ENCODE peak calls at places on chromosome 14, in ten cellular contexts. One of them, this sample, is unnamed.

GRCh38 chr14:28751467-28752058 is 15.0 kb upstream of the FOXG1 start:
- DNase-seq in spleen: no peak
- DNase-seq in IMR-90: peak
- DNase-seq in ovary: no peak
- DNase-seq in uterus: no peak
- DNase-seq in heart left ventricle: no peak
- DNase-seq in K562: peak
- DNase-seq in HepG2: peak
- DNase-seq in sigmoid colon: no peak
- DNase-seq in right lobe of liver: no peak
- DNase-seq in this sample: no peak

GRCh38 chr14:67411820-67412421 is at the start of gene PLEK2:
- DNase-seq in uterus: no peak
- DNase-seq in heart left ventricle: peak
- DNase-seq in ovary: no peak
- DNase-seq in right lobe of liver: peak
- DNase-seq in spleen: peak
- DNase-seq in HepG2: no peak
- DNase-seq in IMR-90: no peak
- DNase-seq in K562: no peak
- DNase-seq in sigmoid colon: peak
- DNase-seq in this sample: peak

GRCh38 chr14:71321556-71322315 is 414.5 kb downstream of the PCNX1 start:
- DNase-seq in uterus: peak
- DNase-seq in K562: no peak
- DNase-seq in ovary: no peak
- DNase-seq in sigmoid colon: no peak
- DNase-seq in right lobe of liver: no peak
- DNase-seq in heart left ventricle: no peak
- DNase-seq in spleen: no peak
- DNase-seq in HepG2: peak
- DNase-seq in IMR-90: peak
- DNase-seq in this sample: no peak

GRCh38 chr14:41873379-41874034 is 266.8 kb downstream of the LRFN5 start:
- DNase-seq in IMR-90: peak
- DNase-seq in heart left ventricle: no peak
- DNase-seq in K562: no peak
- DNase-seq in HepG2: no peak
- DNase-seq in uterus: no peak
- DNase-seq in sigmoid colon: no peak
- DNase-seq in ovary: no peak
- DNase-seq in right lobe of liver: no peak
- DNase-seq in spleen: no peak
- DNase-seq in this sample: no peak

GRCh38 chr14:23177181-23177580 is 6.3 kb downstream of the SLC7A8 start:
- DNase-seq in uterus: no peak
- DNase-seq in spleen: no peak
- DNase-seq in HepG2: no peak
- DNase-seq in ovary: no peak
- DNase-seq in IMR-90: no peak
- DNase-seq in sigmoid colon: no peak
- DNase-seq in heart left ventricle: no peak
- DNase-seq in K562: no peak
- DNase-seq in right lobe of liver: no peak
- DNase-seq in this sample: no peak

GRCh38 chr14:23636317-23637211 is at the start of gene DHRS2:
- DNase-seq in heart left ventricle: no peak
- DNase-seq in spleen: no peak
- DNase-seq in HepG2: peak
- DNase-seq in K562: no peak
- DNase-seq in ovary: no peak
- DNase-seq in right lobe of liver: no peak
- DNase-seq in IMR-90: no peak
- DNase-seq in uterus: no peak
- DNase-seq in sigmoid colon: no peak
- DNase-seq in this sample: peak

GRCh38 chr14:87952307-87953094 is 40.5 kb downstream of the GALC start:
- DNase-seq in spleen: no peak
- DNase-seq in uterus: no peak
- DNase-seq in IMR-90: no peak
- DNase-seq in right lobe of liver: no peak
- DNase-seq in sigmoid colon: no peak
- DNase-seq in K562: no peak
- DNase-seq in ovary: no peak
- DNase-seq in HepG2: no peak
- DNase-seq in heart left ventricle: no peak
- DNase-seq in this sample: no peak

GRCh38 chr14:100076630-100077029 is 11.4 kb downstream of the EVL start:
- DNase-seq in ovary: no peak
- DNase-seq in IMR-90: peak
- DNase-seq in heart left ventricle: no peak
- DNase-seq in sigmoid colon: peak
- DNase-seq in right lobe of liver: peak
- DNase-seq in K562: peak
- DNase-seq in spleen: no peak
- DNase-seq in uterus: peak
- DNase-seq in HepG2: no peak
- DNase-seq in this sample: peak

GRCh38 chr14:74348735-74349463 is 628 bp downstream of the VRTN start:
- DNase-seq in spleen: no peak
- DNase-seq in HepG2: no peak
- DNase-seq in ovary: no peak
- DNase-seq in right lobe of liver: no peak
- DNase-seq in heart left ventricle: no peak
- DNase-seq in sigmoid colon: peak
- DNase-seq in K562: peak
- DNase-seq in IMR-90: no peak
- DNase-seq in uterus: no peak
- DNase-seq in this sample: no peak

GRCh38 chr14:74347795-74348100 is 523 bp upstream of the VRTN start:
- DNase-seq in spleen: no peak
- DNase-seq in uterus: no peak
- DNase-seq in ovary: no peak
- DNase-seq in K562: no peak
- DNase-seq in sigmoid colon: no peak
- DNase-seq in HepG2: no peak
- DNase-seq in IMR-90: no peak
- DNase-seq in right lobe of liver: no peak
- DNase-seq in heart left ventricle: no peak
- DNase-seq in this sample: no peak

GRCh38 chr14:74346341-74346740 is 1.9 kb upstream of the VRTN start:
- DNase-seq in spleen: no peak
- DNase-seq in HepG2: no peak
- DNase-seq in right lobe of liver: no peak
- DNase-seq in ovary: no peak
- DNase-seq in K562: no peak
- DNase-seq in uterus: no peak
- DNase-seq in heart left ventricle: no peak
- DNase-seq in sigmoid colon: peak
- DNase-seq in IMR-90: no peak
- DNase-seq in this sample: no peak

GRCh38 chr14:74348241-74348734 is at the start of gene VRTN:
- DNase-seq in heart left ventricle: no peak
- DNase-seq in right lobe of liver: no peak
- DNase-seq in HepG2: no peak
- DNase-seq in uterus: no peak
- DNase-seq in K562: no peak
- DNase-seq in ovary: no peak
- DNase-seq in IMR-90: no peak
- DNase-seq in spleen: no peak
- DNase-seq in sigmoid colon: peak
- DNase-seq in this sample: no peak

DNA sequence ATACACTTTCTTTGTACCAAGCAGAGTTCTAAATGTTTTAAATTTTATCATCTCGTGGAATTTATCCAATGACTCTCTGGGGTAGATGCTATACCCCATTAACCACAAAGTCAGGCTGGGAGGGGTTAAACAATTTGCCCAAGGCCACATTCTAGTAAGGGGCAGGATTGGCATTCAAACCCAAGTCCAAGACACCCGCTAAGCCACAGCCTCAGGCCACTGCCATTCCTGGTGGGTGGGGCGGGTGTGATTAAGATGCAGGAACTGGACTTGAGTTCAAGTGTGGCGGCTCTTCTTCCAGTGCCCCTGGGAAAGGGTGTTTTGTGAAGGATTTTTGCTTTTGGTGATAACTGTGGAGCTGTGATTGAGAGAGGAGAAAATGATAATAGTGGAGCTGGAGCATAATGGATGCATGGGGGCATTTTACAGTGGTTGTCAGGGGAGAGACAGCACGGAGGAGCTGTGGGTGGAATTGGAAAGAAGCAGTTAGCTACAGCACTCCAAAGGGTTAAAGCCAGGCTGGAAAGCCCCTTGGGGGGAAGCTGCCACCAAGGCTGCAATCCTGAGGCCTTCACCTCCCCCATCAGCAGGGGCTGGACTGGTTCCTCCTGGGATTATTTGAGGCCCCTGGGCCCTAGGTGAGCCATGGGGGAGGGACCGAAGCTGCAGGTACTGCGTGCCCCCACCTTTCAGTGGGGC is 1.0 kb upstream of the VRTN start:
- DNase-seq in sigmoid colon: peak
- DNase-seq in K562: no peak
- DNase-seq in ovary: no peak
- DNase-seq in right lobe of liver: no peak
- DNase-seq in uterus: no peak
- DNase-seq in IMR-90: no peak
- DNase-seq in heart left ventricle: no peak
- DNase-seq in spleen: no peak
- DNase-seq in HepG2: no peak
- DNase-seq in this sample: no peak
- H3K4me3 ChIP-seq in sigmoid colon: no peak
- H3K4me3 ChIP-seq in K562: no peak
- H3K4me3 ChIP-seq in ovary: no peak
- H3K4me3 ChIP-seq in right lobe of liver: no peak
- H3K4me3 ChIP-seq in uterus: no peak
- H3K4me3 ChIP-seq in IMR-90: no peak
- H3K4me3 ChIP-seq in heart left ventricle: no peak
- H3K4me3 ChIP-seq in spleen: no peak
- H3K4me3 ChIP-seq in HepG2: no peak
- H3K4me3 ChIP-seq in this sample: no peak

DNA sequence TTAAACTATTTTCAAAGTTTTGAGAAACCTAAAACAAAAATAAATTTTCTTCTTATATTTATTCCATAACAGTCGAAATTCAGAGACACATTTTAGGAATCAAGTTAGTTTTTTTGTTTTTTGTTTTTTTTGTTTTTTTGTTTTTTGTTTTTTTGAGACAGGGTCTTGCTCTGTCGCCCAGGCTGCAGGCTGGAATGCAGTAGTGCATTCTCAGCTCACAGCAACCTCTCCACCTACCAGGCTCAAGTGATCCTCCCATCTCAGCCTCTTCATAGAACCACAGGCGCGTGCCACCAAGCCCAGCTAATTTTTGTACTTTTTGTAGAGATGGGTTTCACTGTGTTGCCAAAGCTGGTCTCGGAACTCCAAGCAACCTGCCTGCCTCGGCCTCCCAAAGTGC is 18.5 kb upstream of the DNAAF2 start:
- DNase-seq in right lobe of liver: no peak
- DNase-seq in IMR-90: no peak
- DNase-seq in ovary: no peak
- DNase-seq in spleen: no peak
- DNase-seq in sigmoid colon: no peak
- DNase-seq in K562: no peak
- DNase-seq in heart left ventricle: no peak
- DNase-seq in HepG2: no peak
- DNase-seq in uterus: no peak
- DNase-seq in this sample: no peak
- TF ChIP-seq CTCF in right lobe of liver: no peak
- TF ChIP-seq CTCF in IMR-90: no peak
- TF ChIP-seq CTCF in ovary: no peak
- TF ChIP-seq CTCF in spleen: no peak
- TF ChIP-seq CTCF in sigmoid colon: no peak
- TF ChIP-seq CTCF in K562: no peak
- TF ChIP-seq CTCF in heart left ventricle: no peak
- TF ChIP-seq CTCF in HepG2: no peak
- TF ChIP-seq CTCF in uterus: no peak
- TF ChIP-seq CTCF in this sample: no peak

DNA sequence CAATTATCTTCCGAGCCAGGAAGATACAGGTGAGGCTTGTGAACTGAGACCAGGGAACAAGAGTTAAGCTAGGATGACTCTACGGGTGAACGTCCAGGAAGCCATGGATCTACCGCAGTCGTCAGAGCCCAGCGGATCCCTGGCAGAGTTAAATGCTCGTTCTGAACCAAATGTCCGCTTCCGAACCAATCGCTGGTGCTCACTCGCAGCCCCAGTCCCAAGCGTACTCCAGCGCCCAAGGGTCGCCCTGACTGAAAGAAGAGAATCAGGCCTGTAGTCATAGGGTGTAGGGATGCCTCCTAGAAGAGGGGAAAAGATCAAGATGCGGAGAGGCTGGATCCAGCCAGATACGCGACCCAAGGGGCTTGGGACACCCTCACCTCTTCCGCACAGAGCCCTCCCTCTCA is 283 bp downstream of the VIPAS39 start:
- DNase-seq in HepG2: no peak
- DNase-seq in ovary: no peak
- DNase-seq in IMR-90: peak
- DNase-seq in uterus: peak
- DNase-seq in K562: no peak
- DNase-seq in heart left ventricle: no peak
- DNase-seq in spleen: no peak
- DNase-seq in right lobe of liver: no peak
- DNase-seq in sigmoid colon: peak
- DNase-seq in this sample: no peak
- TF ChIP-seq POLR2A in HepG2: peak
- TF ChIP-seq POLR2A in ovary: no peak
- TF ChIP-seq POLR2A in IMR-90: no peak
- TF ChIP-seq POLR2A in uterus: peak
- TF ChIP-seq POLR2A in K562: no peak
- TF ChIP-seq POLR2A in heart left ventricle: no peak
- TF ChIP-seq POLR2A in spleen: no peak
- TF ChIP-seq POLR2A in right lobe of liver: peak
- TF ChIP-seq POLR2A in sigmoid colon: no peak
- TF ChIP-seq POLR2A in this sample: no peak

DNA sequence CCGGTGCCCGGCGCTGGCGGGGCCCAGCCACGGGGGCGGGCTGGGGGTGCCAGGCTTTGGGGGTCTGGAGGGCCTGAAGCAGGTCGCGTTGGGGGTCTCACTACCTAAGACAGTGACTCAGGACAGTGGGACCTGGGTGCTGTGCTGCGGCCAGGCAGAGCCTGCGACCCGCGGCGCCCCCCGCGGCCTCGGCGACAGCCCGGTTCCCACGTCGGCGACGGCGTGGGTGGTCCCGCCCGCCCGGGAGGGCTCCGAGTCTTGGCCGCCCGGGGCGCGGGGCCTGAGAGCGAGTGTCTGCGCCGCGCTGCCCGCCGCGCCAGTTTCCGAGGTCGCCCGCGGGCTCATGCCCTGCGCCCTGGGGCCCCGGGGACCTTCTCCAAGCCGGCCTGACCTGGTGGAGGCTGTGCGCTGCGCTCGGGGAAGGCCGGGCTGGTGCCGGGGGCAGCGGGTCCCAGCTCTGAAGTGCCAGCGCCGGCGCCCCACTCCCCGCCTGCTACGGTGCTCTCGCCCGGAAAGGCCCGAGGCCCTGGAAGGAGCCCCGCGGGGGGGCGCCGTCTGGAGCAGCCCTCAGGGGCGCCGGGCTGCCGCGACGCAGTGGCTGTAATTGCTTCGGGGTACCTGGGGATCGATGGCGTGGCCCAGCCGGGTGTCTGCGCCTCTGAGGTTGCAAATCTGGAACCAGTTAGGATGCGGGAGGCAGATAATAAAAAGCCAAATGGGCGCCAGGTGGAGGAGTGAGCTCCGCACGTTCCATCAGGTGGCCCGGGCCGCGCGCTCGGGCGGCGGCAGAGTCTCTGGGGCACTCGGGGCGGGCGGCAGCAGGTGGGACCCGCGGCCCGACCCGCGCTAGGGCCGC is 102.5 kb upstream of the DIO3 start:
- DNase-seq in uterus: no peak
- DNase-seq in K562: no peak
- DNase-seq in HepG2: no peak
- DNase-seq in IMR-90: no peak
- DNase-seq in heart left ventricle: no peak
- DNase-seq in spleen: peak
- DNase-seq in right lobe of liver: no peak
- DNase-seq in ovary: no peak
- DNase-seq in sigmoid colon: no peak
- DNase-seq in this sample: peak
- H3K4me3 ChIP-seq in uterus: no peak
- H3K4me3 ChIP-seq in K562: no peak
- H3K4me3 ChIP-seq in HepG2: no peak
- H3K4me3 ChIP-seq in IMR-90: no peak
- H3K4me3 ChIP-seq in heart left ventricle: no peak
- H3K4me3 ChIP-seq in spleen: peak
- H3K4me3 ChIP-seq in right lobe of liver: no peak
- H3K4me3 ChIP-seq in ovary: peak
- H3K4me3 ChIP-seq in sigmoid colon: peak
- H3K4me3 ChIP-seq in this sample: no peak